ENCODE peak calls at places on chromosomes 12 and 14, in nine cellular contexts. H is activated naive CD4-positive, alpha-beta T cell; J is astrocyte of the spinal cord; Y is H9; Z is H1; L is T follicular helper cell; W is adipocyte; M is NCI-H524; B is KG1. K is an unnamed sample.

GRCh38 chr14:101813171-101813759 is 51.8 kb downstream of the PPP2R5C start:
- DNase-seq in H (no peak), J (no peak), Y (no peak), Z (no peak), L (no peak), W (no peak), M (no peak), B (no peak), K (no peak)

GRCh38 chr12:31991815-31992214 is 32.6 kb downstream of the RESF1 start:
- DNase-seq in H (no peak), J (no peak), Y (no peak), Z (no peak), L (no peak), W (no peak), M (no peak), B (no peak), K (no peak)

GRCh38 chr14:100994757-100995156 is 91.2 kb upstream of the RTL1 start:
- DNase-seq in H (no peak), J (no peak), Y (no peak), Z (no peak), L (no peak), W (no peak), M (no peak), B (no peak), K (no peak)

GRCh38 chr12:55705802-55706402 is 1.8 kb downstream of the ITGA7 start:
- DNase-seq in H (no peak), J (no peak), Y (peak; percentile 79), Z (no peak), L (no peak), W (no peak), M (peak; percentile 56), B (no peak), K (peak; percentile 54)

GRCh38 chr14:94769413-94770250 is at the start of gene GSC:
- DNase-seq in H (no peak), J (peak; percentile 37), Y (peak; percentile 83), Z (no peak), L (no peak), W (peak; percentile 85), M (peak; percentile 28), B (no peak), K (peak; percentile 92)

GRCh38 chr12:4648099-4648498 is 752 bp downstream of the AKAP3 start:
- DNase-seq in H (no peak), J (no peak), Y (no peak), Z (no peak), L (no peak), W (no peak), M (no peak), B (no peak), K (no peak)

GRCh38 chr12:90199008-90199407 is 490.4 kb upstream of the ATP2B1 start:
- DNase-seq in H (no peak), J (no peak), Y (no peak), Z (no peak), L (no peak), W (no peak), M (no peak), B (no peak), K (no peak)

GRCh38 chr12:12081836-12082497 is 11.2 kb downstream of the BCL2L14 start:
- DNase-seq in H (no peak), J (peak; percentile 55), Y (peak; percentile 45), Z (no peak), L (no peak), W (peak; percentile 70), M (no peak), B (no peak), K (peak; percentile 57)

GRCh38 chr14:101082436-101083384 is 179.2 kb upstream of the RTL1 start:
- DNase-seq in H (no peak), J (no peak), Y (no peak), Z (no peak), L (no peak), W (no peak), M (no peak), B (no peak), K (no peak)

GRCh38 chr14:75518625-75519024 is 3.6 kb upstream of the BATF start:
- DNase-seq in H (no peak), J (no peak), Y (peak; percentile 71), Z (no peak), L (peak; percentile 21), W (no peak), M (no peak), B (peak; percentile 4), K (peak; percentile 66)

GRCh38 chr14:68167717-68168087 is 348.1 kb downstream of the RAD51B start:
- DNase-seq in H (no peak), J (no peak), Y (no peak), Z (no peak), L (no peak), W (no peak), M (no peak), B (no peak), K (no peak)

GRCh38 chr12:120094485-120094884 is 22.1 kb downstream of the RAB35 start:
- DNase-seq in H (no peak), J (no peak), Y (no peak), Z (no peak), L (no peak), W (no peak), M (no peak), B (no peak), K (no peak)